ENCODE peak calls at places on chromosomes 4 and X, in nine cellular contexts. B, P, M, W, D, Y, Z, E and T are unnamed samples.
A peak's percentile ranks its signal among the peaks of the same experiment; 100 is the strongest.

GRCh38 chr4:8269535-8270417 is at the start of gene HTRA3:
- DNase-seq in B (no peak), P (no peak), M (peak; percentile 19), W (no peak), D (peak; percentile 76), Y (no peak), Z (no peak), E (no peak), T (peak; percentile 74)

GRCh38 chr4:88226143-88226542 is 58.2 kb downstream of the PPM1K start:
- DNase-seq in B (no peak), P (no peak), M (no peak), W (no peak), D (no peak), Y (no peak), Z (no peak), E (no peak), T (no peak)

GRCh38 chr4:142354041-142354440 is 492.1 kb downstream of the INPP4B start:
- DNase-seq in B (no peak), P (no peak), M (no peak), W (no peak), D (no peak), Y (no peak), Z (no peak), E (no peak), T (no peak)

GRCh38 chr4:65954416-65954815 is 284.1 kb upstream of the EPHA5 start:
- DNase-seq in B (no peak), P (no peak), M (no peak), W (no peak), D (no peak), Y (no peak), Z (no peak), E (no peak), T (no peak)

GRCh38 chrX:100995469-100995868 is 26.0 kb downstream of the ARL13A start:
- DNase-seq in B (no peak), P (peak; percentile 92), M (no peak), W (no peak), D (no peak), Y (peak; percentile 56), Z (no peak), E (no peak), T (peak; percentile 88)

GRCh38 chr4:86242677-86243076 is 117.2 kb downstream of the MAPK10 start:
- DNase-seq in B (no peak), P (no peak), M (no peak), W (no peak), D (no peak), Y (no peak), Z (no peak), E (no peak), T (no peak)

GRCh38 chrX:120672389-120672788 is 42.5 kb upstream of the C1GALT1C1 start:
- DNase-seq in B (no peak), P (peak; percentile 96), M (peak; percentile 29), W (no peak), D (no peak), Y (no peak), Z (no peak), E (peak; percentile 50), T (no peak)

GRCh38 chrX:70452143-70452733 is 7.6 kb downstream of the DLG3 start:
- DNase-seq in B (no peak), P (peak; percentile 26), M (peak; percentile 3), W (no peak), D (peak; percentile 59), Y (peak; percentile 70), Z (no peak), E (peak; percentile 83), T (peak; percentile 64)

GRCh38 chr4:158496030-158496741 is 25.5 kb upstream of the RXFP1 start:
- DNase-seq in B (no peak), P (no peak), M (peak; percentile 3), W (no peak), D (peak; percentile 76), Y (peak; percentile 67), Z (peak; percentile 1), E (peak; percentile 48), T (peak; percentile 72)

GRCh38 chr4:187732524-187732923 is 263.0 kb upstream of the ZFP42 start:
- DNase-seq in B (no peak), P (no peak), M (no peak), W (no peak), D (no peak), Y (no peak), Z (no peak), E (no peak), T (no peak)

GRCh38 chr4:145937021-145937861 is 1.4 kb downstream of the ZNF827 start:
- DNase-seq in B (peak; percentile 9), P (peak; percentile 58), M (no peak), W (peak; percentile 15), D (peak; percentile 70), Y (peak; percentile 80), Z (peak; percentile 41), E (peak; percentile 54), T (peak; percentile 86)

GRCh38 chr4:169070071-169070894 is 60.2 kb upstream of the CBR4 start:
- DNase-seq in B (no peak), P (peak; percentile 94), M (no peak), W (no peak), D (peak; percentile 70), Y (no peak), Z (no peak), E (peak; percentile 84), T (peak; percentile 96)

GRCh38 chr4:155415662-155416061 is 38.9 kb upstream of the MAP9 start:
- DNase-seq in B (no peak), P (no peak), M (no peak), W (no peak), D (no peak), Y (no peak), Z (no peak), E (no peak), T (no peak)

GRCh38 chr4:10114607-10115006 is 2.0 kb downstream of the WDR1 start:
- DNase-seq in B (no peak), P (no peak), M (no peak), W (no peak), D (no peak), Y (no peak), Z (no peak), E (no peak), T (no peak)

GRCh38 chrX:100449696-100450606 is 39.9 kb upstream of the PCDH19 start:
- DNase-seq in B (no peak), P (no peak), M (no peak), W (no peak), D (no peak), Y (no peak), Z (no peak), E (no peak), T (peak; percentile 60)

GRCh38 chrX:107485019-107485418 is 35.6 kb downstream of the FRMPD3 start:
- DNase-seq in B (no peak), P (peak; percentile 11), M (no peak), W (no peak), D (no peak), Y (no peak), Z (no peak), E (no peak), T (no peak)

GRCh38 chrX:65035451-65035779 is 59.2 kb upstream of the ZC4H2 start:
- DNase-seq in B (no peak), P (peak; percentile 36), M (no peak), W (no peak), D (peak; percentile 65), Y (no peak), Z (peak; percentile 6), E (no peak), T (peak; percentile 76)

GRCh38 chr4:142406051-142406549 is 440.0 kb downstream of the INPP4B start:
- DNase-seq in B (no peak), P (no peak), M (no peak), W (no peak), D (no peak), Y (no peak), Z (no peak), E (peak; percentile 30), T (peak; percentile 80)

GRCh38 chr4:6366581-6366980 is 96.9 kb downstream of the WFS1 start:
- DNase-seq in B (no peak), P (no peak), M (no peak), W (no peak), D (no peak), Y (no peak), Z (no peak), E (no peak), T (no peak)

GRCh38 chr4:140637836-140638235 is 69.1 kb upstream of the UCP1 start:
- DNase-seq in B (no peak), P (peak; percentile 37), M (peak; percentile 36), W (peak; percentile 13), D (peak; percentile 68), Y (no peak), Z (no peak), E (peak; percentile 33), T (peak; percentile 70)